ENCODE peak calls at places on chromosomes 11 and 22, in nine cellular contexts. One of them, this sample, is unnamed.

GRCh38 chr11:2088746-2089535 is 50.2 kb downstream of the IGF2 start:
- DNase-seq in Right ventricle myocardium inferior: no peak
- DNase-seq in putamen: no peak
- DNase-seq in A172: no peak
- DNase-seq in dorsolateral prefrontal cortex: no peak
- DNase-seq in activated naive CD4-positive, alpha-beta T cell: no peak
- DNase-seq in astrocyte of the cerebellum: no peak
- DNase-seq in GOT3: no peak
- DNase-seq in cardiac muscle cell: no peak
- DNase-seq in this sample: no peak

GRCh38 chr22:23115825-23116494 is 25.8 kb downstream of the RSPH14 start:
- DNase-seq in Right ventricle myocardium inferior: no peak
- DNase-seq in putamen: no peak
- DNase-seq in A172: no peak
- DNase-seq in dorsolateral prefrontal cortex: no peak
- DNase-seq in activated naive CD4-positive, alpha-beta T cell: no peak
- DNase-seq in astrocyte of the cerebellum: no peak
- DNase-seq in GOT3: no peak
- DNase-seq in cardiac muscle cell: no peak
- DNase-seq in this sample: no peak

GRCh38 chr11:74141908-74142307 is 28.9 kb downstream of the C2CD3 start:
- DNase-seq in Right ventricle myocardium inferior: no peak
- DNase-seq in putamen: no peak
- DNase-seq in A172: no peak
- DNase-seq in dorsolateral prefrontal cortex: no peak
- DNase-seq in activated naive CD4-positive, alpha-beta T cell: no peak
- DNase-seq in astrocyte of the cerebellum: no peak
- DNase-seq in GOT3: no peak
- DNase-seq in cardiac muscle cell: no peak
- DNase-seq in this sample: no peak

GRCh38 chr11:45543808-45544422 is 121.5 kb downstream of the CHST1 start:
- DNase-seq in Right ventricle myocardium inferior: no peak
- DNase-seq in putamen: no peak
- DNase-seq in A172: peak; percentile 7
- DNase-seq in dorsolateral prefrontal cortex: no peak
- DNase-seq in activated naive CD4-positive, alpha-beta T cell: no peak
- DNase-seq in astrocyte of the cerebellum: no peak
- DNase-seq in GOT3: no peak
- DNase-seq in cardiac muscle cell: peak; percentile 71
- DNase-seq in this sample: no peak

GRCh38 chr11:15967166-15967565 is 389.2 kb downstream of the SOX6 start:
- DNase-seq in Right ventricle myocardium inferior: no peak
- DNase-seq in putamen: no peak
- DNase-seq in A172: no peak
- DNase-seq in dorsolateral prefrontal cortex: no peak
- DNase-seq in activated naive CD4-positive, alpha-beta T cell: no peak
- DNase-seq in astrocyte of the cerebellum: no peak
- DNase-seq in GOT3: no peak
- DNase-seq in cardiac muscle cell: no peak
- DNase-seq in this sample: no peak

GRCh38 chr11:23976776-23977380 is 520.0 kb upstream of the LUZP2 start:
- DNase-seq in Right ventricle myocardium inferior: no peak
- DNase-seq in putamen: no peak
- DNase-seq in A172: no peak
- DNase-seq in dorsolateral prefrontal cortex: no peak
- DNase-seq in activated naive CD4-positive, alpha-beta T cell: no peak
- DNase-seq in astrocyte of the cerebellum: no peak
- DNase-seq in GOT3: no peak
- DNase-seq in cardiac muscle cell: no peak
- DNase-seq in this sample: no peak

GRCh38 chr11:107468596-107468995 is 11.0 kb upstream of the CWF19L2 start:
- DNase-seq in Right ventricle myocardium inferior: no peak
- DNase-seq in putamen: no peak
- DNase-seq in A172: no peak
- DNase-seq in dorsolateral prefrontal cortex: no peak
- DNase-seq in activated naive CD4-positive, alpha-beta T cell: no peak
- DNase-seq in astrocyte of the cerebellum: no peak
- DNase-seq in GOT3: no peak
- DNase-seq in cardiac muscle cell: no peak
- DNase-seq in this sample: no peak

GRCh38 chr11:102683277-102683676 is 22.3 kb downstream of the MMP27 start:
- DNase-seq in Right ventricle myocardium inferior: no peak
- DNase-seq in putamen: no peak
- DNase-seq in A172: no peak
- DNase-seq in dorsolateral prefrontal cortex: no peak
- DNase-seq in activated naive CD4-positive, alpha-beta T cell: no peak
- DNase-seq in astrocyte of the cerebellum: no peak
- DNase-seq in GOT3: no peak
- DNase-seq in cardiac muscle cell: no peak
- DNase-seq in this sample: no peak

GRCh38 chr11:88345408-88345807 is 7.9 kb upstream of the CTSC start:
- DNase-seq in Right ventricle myocardium inferior: no peak
- DNase-seq in putamen: no peak
- DNase-seq in A172: no peak
- DNase-seq in dorsolateral prefrontal cortex: no peak
- DNase-seq in activated naive CD4-positive, alpha-beta T cell: no peak
- DNase-seq in astrocyte of the cerebellum: no peak
- DNase-seq in GOT3: no peak
- DNase-seq in cardiac muscle cell: no peak
- DNase-seq in this sample: no peak

GRCh38 chr11:90171359-90171758 is 36.9 kb downstream of the NAALAD2 start:
- DNase-seq in Right ventricle myocardium inferior: no peak
- DNase-seq in putamen: no peak
- DNase-seq in A172: no peak
- DNase-seq in dorsolateral prefrontal cortex: no peak
- DNase-seq in activated naive CD4-positive, alpha-beta T cell: no peak
- DNase-seq in astrocyte of the cerebellum: no peak
- DNase-seq in GOT3: no peak
- DNase-seq in cardiac muscle cell: no peak
- DNase-seq in this sample: no peak

GRCh38 chr11:65496304-65497140 is 2.3 kb upstream of the MALAT1 start:
- DNase-seq in Right ventricle myocardium inferior: no peak
- DNase-seq in putamen: peak; percentile 80
- DNase-seq in A172: peak; percentile 47
- DNase-seq in dorsolateral prefrontal cortex: no peak
- DNase-seq in activated naive CD4-positive, alpha-beta T cell: no peak
- DNase-seq in astrocyte of the cerebellum: no peak
- DNase-seq in GOT3: no peak
- DNase-seq in cardiac muscle cell: no peak
- DNase-seq in this sample: no peak

GRCh38 chr22:39703890-39704658 is 133.5 kb downstream of the CACNA1I start:
- DNase-seq in Right ventricle myocardium inferior: peak; percentile 67
- DNase-seq in putamen: no peak
- DNase-seq in A172: no peak
- DNase-seq in dorsolateral prefrontal cortex: no peak
- DNase-seq in activated naive CD4-positive, alpha-beta T cell: no peak
- DNase-seq in astrocyte of the cerebellum: no peak
- DNase-seq in GOT3: no peak
- DNase-seq in cardiac muscle cell: no peak
- DNase-seq in this sample: no peak

GRCh38 chr11:73980001-73980960 is 2.4 kb downstream of the UCP2 start:
- DNase-seq in Right ventricle myocardium inferior: peak; percentile 77
- DNase-seq in putamen: no peak
- DNase-seq in A172: no peak
- DNase-seq in dorsolateral prefrontal cortex: no peak
- DNase-seq in activated naive CD4-positive, alpha-beta T cell: peak; percentile 21
- DNase-seq in astrocyte of the cerebellum: no peak
- DNase-seq in GOT3: no peak
- DNase-seq in cardiac muscle cell: no peak
- DNase-seq in this sample: peak; percentile 97

GRCh38 chr11:94790771-94791180 is 22.6 kb downstream of the AMOTL1 start:
- DNase-seq in Right ventricle myocardium inferior: no peak
- DNase-seq in putamen: no peak
- DNase-seq in A172: peak; percentile 26
- DNase-seq in dorsolateral prefrontal cortex: no peak
- DNase-seq in activated naive CD4-positive, alpha-beta T cell: no peak
- DNase-seq in astrocyte of the cerebellum: no peak
- DNase-seq in GOT3: no peak
- DNase-seq in cardiac muscle cell: no peak
- DNase-seq in this sample: no peak

GRCh38 chr11:116856423-116856822 is 19.0 kb upstream of the APOA1 start:
- DNase-seq in Right ventricle myocardium inferior: no peak
- DNase-seq in putamen: no peak
- DNase-seq in A172: no peak
- DNase-seq in dorsolateral prefrontal cortex: no peak
- DNase-seq in activated naive CD4-positive, alpha-beta T cell: no peak
- DNase-seq in astrocyte of the cerebellum: no peak
- DNase-seq in GOT3: no peak
- DNase-seq in cardiac muscle cell: no peak
- DNase-seq in this sample: no peak

GRCh38 chr11:63609536-63609935 is 4.7 kb downstream of the PLAAT3 start:
- DNase-seq in Right ventricle myocardium inferior: no peak
- DNase-seq in putamen: peak; percentile 53
- DNase-seq in A172: no peak
- DNase-seq in dorsolateral prefrontal cortex: peak; percentile 53
- DNase-seq in activated naive CD4-positive, alpha-beta T cell: no peak
- DNase-seq in astrocyte of the cerebellum: no peak
- DNase-seq in GOT3: no peak
- DNase-seq in cardiac muscle cell: no peak
- DNase-seq in this sample: no peak

GRCh38 chr11:121321614-121322243 is 29.2 kb downstream of the SC5D start:
- DNase-seq in Right ventricle myocardium inferior: no peak
- DNase-seq in putamen: peak; percentile 50
- DNase-seq in A172: peak; percentile 1
- DNase-seq in dorsolateral prefrontal cortex: peak; percentile 59
- DNase-seq in activated naive CD4-positive, alpha-beta T cell: no peak
- DNase-seq in astrocyte of the cerebellum: no peak
- DNase-seq in GOT3: no peak
- DNase-seq in cardiac muscle cell: peak; percentile 24
- DNase-seq in this sample: no peak

GRCh38 chr22:37802310-37803194 is 5.2 kb upstream of the GCAT start:
- DNase-seq in Right ventricle myocardium inferior: peak; percentile 83
- DNase-seq in putamen: no peak
- DNase-seq in A172: no peak
- DNase-seq in dorsolateral prefrontal cortex: peak; percentile 57
- DNase-seq in activated naive CD4-positive, alpha-beta T cell: no peak
- DNase-seq in astrocyte of the cerebellum: no peak
- DNase-seq in GOT3: no peak
- DNase-seq in cardiac muscle cell: peak; percentile 83
- DNase-seq in this sample: no peak

This sample was measured in naive B cell.